ENCODE peak calls at places on chromosomes 7 and 10, in seven cellular contexts. V, T, Q, E, J, F and M are unnamed samples.

GRCh38 chr7:149685455-149685854 is 87.9 kb downstream of the ZNF467 start:
- DNase-seq in V (no peak), J (peak; percentile 62), T (no peak), F (no peak), E (no peak), Q (no peak), M (no peak)

GRCh38 chr7:504221-505081 is 15.2 kb downstream of the PDGFA start:
- DNase-seq in Q (no peak), E (no peak), T (no peak), J (no peak), V (no peak), F (no peak), M (no peak)

GRCh38 chr10:36817898-36818297 is 307.5 kb upstream of the ANKRD30A start:
- DNase-seq in Q (no peak), J (no peak), F (no peak), T (no peak), V (no peak), E (no peak), M (no peak)

GRCh38 chr7:88141025-88141424 is 78.8 kb downstream of the SRI start:
- DNase-seq in Q (no peak), J (no peak), V (no peak), F (no peak), E (no peak), T (no peak), M (no peak)

GRCh38 chr10:80137031-80137712 is 4.6 kb downstream of the PLAC9 start:
- DNase-seq in J (peak; percentile 97), F (no peak), Q (no peak), V (no peak), E (peak; percentile 41), T (no peak), M (no peak)

GRCh38 chr7:40739257-40739656 is 604.5 kb downstream of the SUGCT start:
- DNase-seq in T (no peak), V (no peak), J (no peak), Q (no peak), F (no peak), E (no peak), M (no peak)

GRCh38 chr10:48981310-48981907 is 41.8 kb upstream of the LRRC18 start:
- DNase-seq in Q (peak; percentile 16), F (peak; percentile 19), J (peak; percentile 47), E (peak; percentile 13), V (peak; percentile 50), T (no peak), M (peak; percentile 59)

GRCh38 chr7:146486519-146486918 is 369.9 kb downstream of the CNTNAP2 start:
- DNase-seq in V (no peak), E (no peak), F (no peak), Q (no peak), T (no peak), J (no peak), M (no peak)

GRCh38 chr10:8130973-8131911 is 76.8 kb downstream of the GATA3 start:
- DNase-seq in E (no peak), J (peak; percentile 5), Q (no peak), F (peak; percentile 27), T (no peak), V (peak; percentile 64), M (no peak)

GRCh38 chr10:131162866-131163265 is 148.7 kb downstream of the TCERG1L start:
- DNase-seq in J (no peak), E (no peak), F (no peak), T (no peak), Q (no peak), V (no peak), M (no peak)

GRCh38 chr7:4724648-4725013 is 42.5 kb downstream of the FOXK1 start:
- DNase-seq in F (no peak), E (no peak), T (no peak), J (peak; percentile 59), Q (no peak), V (no peak), M (no peak)

GRCh38 chr7:20439384-20439783 is 108.7 kb downstream of the ITGB8 start:
- DNase-seq in J (no peak), T (no peak), Q (no peak), V (no peak), F (no peak), E (no peak), M (no peak)

GRCh38 chr7:84744388-84744787 is 442.5 kb downstream of the SEMA3D start:
- DNase-seq in J (no peak), V (no peak), E (no peak), Q (no peak), T (no peak), F (no peak), M (no peak)

GRCh38 chr10:24262929-24263653 is 54.2 kb downstream of the KIAA1217 start:
- DNase-seq in V (no peak), F (no peak), Q (no peak), E (no peak), T (no peak), J (peak; percentile 65), M (no peak)

GRCh38 chr7:51249187-51249945 is 67.2 kb downstream of the COBL start:
- DNase-seq in J (no peak), T (no peak), V (no peak), Q (no peak), E (no peak), F (no peak), M (no peak)

GRCh38 chr10:75208177-75208576 is 2.4 kb upstream of the VDAC2 start:
- DNase-seq in T (no peak), E (no peak), V (peak; percentile 37), Q (no peak), F (no peak), J (peak; percentile 81), M (no peak)